ENCODE peak calls at places on chromosomes 4 and X, in four cellular contexts. I is endothelial cell of umbilical vein, S is upper lobe of right lung, B is pancreas. Q is an unnamed sample.

GRCh38 chrX:28988246-28988645 is 401.0 kb downstream of the IL1RAPL1 start:
- DNase-seq in S (no peak), B (no peak), I (no peak), Q (no peak)

GRCh38 chrX:133384454-133384853 is 30.8 kb downstream of the GPC4 start:
- DNase-seq in B (no peak), I (no peak), S (no peak), Q (no peak)

GRCh38 chrX:106588801-106589200 is 23.0 kb upstream of the RADX start:
- DNase-seq in B (no peak), S (no peak), I (no peak), Q (no peak)

GRCh38 chrX:67734111-67734753 is 190.4 kb downstream of the AR start:
- DNase-seq in B (no peak), I (peak), S (no peak), Q (no peak)

GRCh38 chrX:357693-358471 is 28.8 kb downstream of the PPP2R3B start:
- DNase-seq in I (peak), B (no peak), S (peak), Q (no peak)

GRCh38 chrX:41705680-41706374 is 17.1 kb downstream of the GPR34 start:
- DNase-seq in B (no peak), S (no peak), I (peak), Q (no peak)

GRCh38 chr4:16641971-16642370 is 256.5 kb downstream of the LDB2 start:
- DNase-seq in S (no peak), B (no peak), I (peak), Q (no peak)

GRCh38 chr4:69120869-69121268 is 24.6 kb downstream of the UGT2B7 start:
- DNase-seq in I (peak), B (no peak), S (no peak), Q (no peak)

GRCh38 chrX:136200466-136200865 is 50.7 kb downstream of the MAP7D3 start:
- DNase-seq in S (no peak), I (peak), B (no peak), Q (no peak)

GRCh38 chr4:72448231-72448630 is 120.8 kb downstream of the ADAMTS3 start:
- DNase-seq in B (no peak), S (no peak), I (no peak), Q (no peak)

GRCh38 chr4:2436761-2437474 is 18.2 kb downstream of the CFAP99 start:
- DNase-seq in I (no peak), B (no peak), S (no peak), Q (no peak)

GRCh38 chr4:105666693-105667092 is 41.8 kb downstream of the INTS12 start:
- DNase-seq in B (no peak), I (peak), S (no peak), Q (no peak)
- TF ChIP-seq CTCF in B (no peak), I (no peak), S (peak), Q (peak)

GRCh38 chr4:118881512-118882146 is 7.0 kb upstream of the SYNPO2 start:
- DNase-seq in B (no peak), I (no peak), S (no peak), Q (no peak)

GRCh38 chr4:118888666-118889312 is at the start of gene SYNPO2:
- DNase-seq in I (peak), B (peak), S (peak), Q (peak)

GRCh38 chr4:118884716-118885115 is 3.9 kb upstream of the SYNPO2 start:
- DNase-seq in I (no peak), S (no peak), B (no peak), Q (no peak)

GRCh38 chr4:118879409-118879808 is 9.2 kb upstream of the SYNPO2 start:
- DNase-seq in I (no peak), S (no peak), B (no peak), Q (no peak)

DNA sequence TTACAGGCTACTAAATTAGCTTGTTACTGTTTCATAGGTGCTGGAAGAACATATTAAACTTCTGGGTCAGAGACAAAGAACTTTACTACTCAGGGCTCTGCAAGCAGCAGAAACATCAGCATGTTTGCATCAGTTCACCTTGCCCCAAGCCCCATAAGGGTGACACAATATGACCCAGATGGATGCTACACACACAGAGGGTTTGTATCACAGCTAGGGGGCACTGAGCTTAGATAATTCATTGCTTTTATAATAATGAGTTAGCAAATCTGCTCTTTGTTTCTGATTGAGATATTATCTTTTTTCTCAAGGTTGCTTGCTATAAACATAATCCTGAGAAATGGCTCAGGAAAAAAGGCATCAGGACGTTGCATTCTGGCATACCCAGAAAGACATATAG is 4.8 kb upstream of the SYNPO2 start:
- DNase-seq in S (no peak), I (no peak), B (no peak), Q (no peak)
- TF ChIP-seq CTCF in S (no peak), I (peak), B (no peak), Q (peak)

GRCh38 chr4:10088135-10089010 is 28.2 kb downstream of the WDR1 start:
- DNase-seq in I (no peak), B (no peak), S (no peak), Q (peak)

GRCh38 chr4:10091531-10092181 is 24.9 kb downstream of the WDR1 start:
- DNase-seq in I (no peak), B (no peak), S (no peak), Q (no peak)

GRCh38 chr4:10092481-10093272 is 23.9 kb downstream of the WDR1 start:
- DNase-seq in S (no peak), B (no peak), I (no peak), Q (peak)

GRCh38 chr4:10089346-10089745 is 27.3 kb downstream of the WDR1 start:
- DNase-seq in B (no peak), S (peak), I (peak), Q (no peak)

GRCh38 chr4:10090467-10091250 is 25.9 kb downstream of the WDR1 start:
- DNase-seq in B (no peak), I (no peak), S (no peak), Q (no peak)
- TF ChIP-seq CTCF in B (no peak), I (no peak), S (no peak), Q (no peak)

GRCh38 chr4:149371021-149371420 is 444.6 kb downstream of the IQCM start:
- DNase-seq in I (peak), B (no peak), S (no peak), Q (no peak)
- TF ChIP-seq CTCF in I (peak), B (no peak), S (peak), Q (peak)

DNA sequence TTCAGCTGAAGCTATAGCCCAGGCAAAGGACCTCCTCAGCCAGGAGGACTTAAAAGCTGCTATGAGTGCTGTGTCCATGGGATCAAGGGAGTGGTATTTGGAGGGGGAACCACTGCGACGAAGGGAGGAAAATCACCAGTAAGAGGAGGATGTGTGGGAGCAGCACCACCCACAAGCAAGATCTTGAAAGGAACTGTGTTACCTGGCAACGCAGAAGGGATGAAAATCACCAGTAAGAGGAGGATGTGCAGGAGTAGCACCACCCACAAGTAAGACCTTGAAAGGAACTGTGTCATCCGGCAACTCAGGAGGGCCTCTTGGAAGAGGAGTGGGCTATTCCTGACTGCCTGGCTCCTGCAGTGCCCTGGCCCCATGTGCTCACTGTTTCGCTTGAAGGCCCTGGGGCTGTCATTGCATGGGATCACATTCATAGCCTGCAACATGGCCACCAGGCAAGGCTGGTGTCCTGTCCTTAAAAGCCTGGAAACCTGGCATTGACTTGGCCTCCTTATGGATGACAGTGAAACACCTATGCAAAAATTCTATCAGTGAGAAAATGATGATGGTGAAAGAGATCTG is 48.3 kb downstream of the TRMT44 start:
- DNase-seq in S (no peak), B (no peak), I (no peak), Q (no peak)
- TF ChIP-seq CTCF in S (no peak), B (no peak), I (no peak), Q (no peak)

DNA sequence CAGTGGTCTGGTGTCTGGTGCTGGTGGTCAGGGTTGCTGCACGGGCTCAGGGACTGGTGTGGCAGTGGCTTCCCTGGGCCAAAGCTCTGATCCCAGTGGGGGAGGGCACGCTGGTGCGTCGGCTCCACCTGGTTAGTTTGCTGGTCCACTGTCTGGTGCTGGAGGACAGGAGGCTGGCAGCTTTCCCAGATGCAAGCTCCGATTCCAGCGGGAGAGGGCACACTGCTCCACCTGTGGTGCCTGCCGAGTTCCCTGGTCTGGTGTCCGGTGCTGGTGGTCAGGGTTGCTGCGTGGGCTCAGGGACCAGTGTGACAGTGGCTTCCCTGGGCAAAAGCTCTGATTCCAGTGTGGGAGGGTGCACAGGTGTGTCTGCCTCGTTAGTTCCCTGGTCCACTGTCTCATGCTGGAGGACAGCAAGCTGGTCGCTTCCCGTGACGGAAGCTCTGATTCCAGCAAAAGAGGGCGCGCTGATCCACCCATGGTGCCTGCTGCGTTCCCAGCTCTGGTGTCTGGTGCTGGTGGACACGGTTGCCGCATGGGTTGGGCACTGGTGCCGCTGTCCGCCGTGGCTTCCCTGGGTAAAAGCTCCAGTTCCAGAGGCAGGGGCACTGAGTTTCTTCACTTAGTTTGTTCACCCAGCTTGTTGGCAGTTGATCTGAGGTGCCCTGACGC is 5.8 kb downstream of the VMA21 start:
- DNase-seq in I (no peak), S (peak), B (peak), Q (peak)
- TF ChIP-seq CTCF in I (no peak), S (no peak), B (no peak), Q (no peak)

DNA sequence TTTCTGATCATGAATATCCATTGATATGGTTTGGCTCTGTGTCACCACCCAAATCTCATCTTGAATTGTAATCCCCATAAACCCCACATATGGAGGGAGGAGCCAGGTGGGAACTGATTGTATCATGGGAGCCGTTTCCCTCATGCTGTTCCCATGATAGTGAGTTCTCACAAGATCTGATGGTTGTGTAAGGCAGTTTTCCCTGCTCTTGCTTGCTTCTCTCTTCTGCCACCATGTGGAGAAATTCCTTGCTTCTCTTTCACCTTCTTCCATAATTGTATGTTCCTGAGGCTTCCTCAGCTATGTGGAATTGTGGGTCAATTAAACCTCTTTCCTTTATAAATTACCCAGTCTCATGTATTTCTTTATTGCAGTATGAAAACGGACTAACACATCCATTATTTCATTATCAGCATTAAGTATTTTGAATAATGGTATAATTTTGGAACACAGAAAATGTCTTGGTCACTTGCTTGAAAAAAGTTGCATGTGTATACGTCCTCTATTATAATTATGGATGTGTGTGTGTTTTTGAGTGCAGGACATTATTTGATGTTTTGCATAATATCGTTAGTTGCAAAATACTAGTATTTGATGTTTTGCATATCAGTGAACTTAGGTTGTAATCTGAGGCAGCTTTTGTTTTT is 334.6 kb downstream of the PCDH10 start:
- DNase-seq in I (peak), B (no peak), S (no peak), Q (no peak)
- TF ChIP-seq CTCF in I (peak), B (no peak), S (peak), Q (no peak)

GRCh38 chrX:100208076-100208475 is 202.0 kb downstream of the PCDH19 start:
- DNase-seq in B (no peak), I (no peak), S (no peak), Q (no peak)
- TF ChIP-seq CTCF in B (no peak), I (no peak), S (no peak), Q (no peak)

Q was measured in heart right ventricle.